ENCODE peak calls at places on chromosome X, in eight cellular contexts. One of them, this sample, is unnamed.
A peak's percentile ranks its signal among the peaks of the same experiment; 100 is the strongest.

GRCh38 chrX:136251042-136251991 is at the start of gene MAP7D3:
- DNase-seq in frontal cortex: peak; percentile 57
- DNase-seq in psoas muscle: peak; percentile 82
- DNase-seq in IMR-90: peak; percentile 33
- DNase-seq in Panc1: no peak
- DNase-seq in SHP77: no peak
- DNase-seq in mucosa of gallbladder: peak; percentile 34
- DNase-seq in stimulated activated CD8-positive, alpha-beta memory T cell treated with anti-CD3 and anti-CD28 coated beads, Interleukin-4, amount 100 ng/mL, for 24 hours: peak; percentile 41
- DNase-seq in this sample: peak; percentile 62

GRCh38 chrX:134095366-134095765 is 110.0 kb upstream of the GPC3 start:
- DNase-seq in frontal cortex: no peak
- DNase-seq in psoas muscle: no peak
- DNase-seq in IMR-90: no peak
- DNase-seq in Panc1: no peak
- DNase-seq in SHP77: no peak
- DNase-seq in mucosa of gallbladder: no peak
- DNase-seq in stimulated activated CD8-positive, alpha-beta memory T cell treated with anti-CD3 and anti-CD28 coated beads, Interleukin-4, amount 100 ng/mL, for 24 hours: no peak
- DNase-seq in this sample: no peak

GRCh38 chrX:97159916-97160800 is 276.4 kb downstream of the RPA4 start:
- DNase-seq in frontal cortex: no peak
- DNase-seq in psoas muscle: no peak
- DNase-seq in IMR-90: no peak
- DNase-seq in Panc1: no peak
- DNase-seq in SHP77: no peak
- DNase-seq in mucosa of gallbladder: no peak
- DNase-seq in stimulated activated CD8-positive, alpha-beta memory T cell treated with anti-CD3 and anti-CD28 coated beads, Interleukin-4, amount 100 ng/mL, for 24 hours: no peak
- DNase-seq in this sample: peak; percentile 15

GRCh38 chrX:131763674-131764073 is 219.8 kb downstream of the OR13H1 start:
- DNase-seq in frontal cortex: no peak
- DNase-seq in psoas muscle: peak; percentile 79
- DNase-seq in IMR-90: peak; percentile 85
- DNase-seq in Panc1: peak; percentile 87
- DNase-seq in SHP77: no peak
- DNase-seq in mucosa of gallbladder: peak; percentile 92
- DNase-seq in stimulated activated CD8-positive, alpha-beta memory T cell treated with anti-CD3 and anti-CD28 coated beads, Interleukin-4, amount 100 ng/mL, for 24 hours: peak; percentile 56
- DNase-seq in this sample: no peak

GRCh38 chrX:25941087-25941486 is 197.1 kb upstream of the MAGEB18 start:
- DNase-seq in frontal cortex: no peak
- DNase-seq in psoas muscle: no peak
- DNase-seq in IMR-90: peak; percentile 7
- DNase-seq in Panc1: no peak
- DNase-seq in SHP77: no peak
- DNase-seq in mucosa of gallbladder: no peak
- DNase-seq in stimulated activated CD8-positive, alpha-beta memory T cell treated with anti-CD3 and anti-CD28 coated beads, Interleukin-4, amount 100 ng/mL, for 24 hours: no peak
- DNase-seq in this sample: no peak

GRCh38 chrX:124230573-124231300 is 101.7 kb upstream of the TEX13D start:
- DNase-seq in frontal cortex: no peak
- DNase-seq in psoas muscle: no peak
- DNase-seq in IMR-90: no peak
- DNase-seq in Panc1: no peak
- DNase-seq in SHP77: no peak
- DNase-seq in mucosa of gallbladder: no peak
- DNase-seq in stimulated activated CD8-positive, alpha-beta memory T cell treated with anti-CD3 and anti-CD28 coated beads, Interleukin-4, amount 100 ng/mL, for 24 hours: no peak
- DNase-seq in this sample: no peak

GRCh38 chrX:151510203-151510602 is 53.3 kb upstream of the PASD1 start:
- DNase-seq in frontal cortex: no peak
- DNase-seq in psoas muscle: no peak
- DNase-seq in IMR-90: no peak
- DNase-seq in Panc1: no peak
- DNase-seq in SHP77: no peak
- DNase-seq in mucosa of gallbladder: no peak
- DNase-seq in stimulated activated CD8-positive, alpha-beta memory T cell treated with anti-CD3 and anti-CD28 coated beads, Interleukin-4, amount 100 ng/mL, for 24 hours: no peak
- DNase-seq in this sample: no peak

GRCh38 chrX:22278375-22278774 is 5.7 kb downstream of the CBLL2 start:
- DNase-seq in frontal cortex: no peak
- DNase-seq in psoas muscle: no peak
- DNase-seq in IMR-90: no peak
- DNase-seq in Panc1: no peak
- DNase-seq in SHP77: no peak
- DNase-seq in mucosa of gallbladder: no peak
- DNase-seq in stimulated activated CD8-positive, alpha-beta memory T cell treated with anti-CD3 and anti-CD28 coated beads, Interleukin-4, amount 100 ng/mL, for 24 hours: no peak
- DNase-seq in this sample: peak; percentile 2

GRCh38 chrX:148500428-148501120 is at the start of gene AFF2:
- DNase-seq in frontal cortex: peak; percentile 15
- DNase-seq in psoas muscle: peak; percentile 57
- DNase-seq in IMR-90: no peak
- DNase-seq in Panc1: no peak
- DNase-seq in SHP77: no peak
- DNase-seq in mucosa of gallbladder: no peak
- DNase-seq in stimulated activated CD8-positive, alpha-beta memory T cell treated with anti-CD3 and anti-CD28 coated beads, Interleukin-4, amount 100 ng/mL, for 24 hours: peak; percentile 28
- DNase-seq in this sample: no peak

GRCh38 chrX:20686256-20686655 is 419.5 kb upstream of the RPS6KA3 start:
- DNase-seq in frontal cortex: no peak
- DNase-seq in psoas muscle: no peak
- DNase-seq in IMR-90: no peak
- DNase-seq in Panc1: no peak
- DNase-seq in SHP77: no peak
- DNase-seq in mucosa of gallbladder: no peak
- DNase-seq in stimulated activated CD8-positive, alpha-beta memory T cell treated with anti-CD3 and anti-CD28 coated beads, Interleukin-4, amount 100 ng/mL, for 24 hours: no peak
- DNase-seq in this sample: peak; percentile 6

GRCh38 chrX:11437642-11438379 is 144.6 kb downstream of the AMELX start:
- DNase-seq in frontal cortex: no peak
- DNase-seq in psoas muscle: peak; percentile 58
- DNase-seq in IMR-90: peak; percentile 55
- DNase-seq in Panc1: no peak
- DNase-seq in SHP77: peak; percentile 0
- DNase-seq in mucosa of gallbladder: no peak
- DNase-seq in stimulated activated CD8-positive, alpha-beta memory T cell treated with anti-CD3 and anti-CD28 coated beads, Interleukin-4, amount 100 ng/mL, for 24 hours: no peak
- DNase-seq in this sample: no peak

GRCh38 chrX:110944323-110944761 is 148.7 kb upstream of the CHRDL1 start:
- DNase-seq in frontal cortex: peak; percentile 8
- DNase-seq in psoas muscle: peak; percentile 50
- DNase-seq in IMR-90: no peak
- DNase-seq in Panc1: no peak
- DNase-seq in SHP77: no peak
- DNase-seq in mucosa of gallbladder: no peak
- DNase-seq in stimulated activated CD8-positive, alpha-beta memory T cell treated with anti-CD3 and anti-CD28 coated beads, Interleukin-4, amount 100 ng/mL, for 24 hours: no peak
- DNase-seq in this sample: no peak

GRCh38 chrX:111071542-111072277 is 24.3 kb upstream of the PAK3 start:
- DNase-seq in frontal cortex: no peak
- DNase-seq in psoas muscle: no peak
- DNase-seq in IMR-90: no peak
- DNase-seq in Panc1: no peak
- DNase-seq in SHP77: no peak
- DNase-seq in mucosa of gallbladder: no peak
- DNase-seq in stimulated activated CD8-positive, alpha-beta memory T cell treated with anti-CD3 and anti-CD28 coated beads, Interleukin-4, amount 100 ng/mL, for 24 hours: no peak
- DNase-seq in this sample: no peak

GRCh38 chrX:153970398-153971123 is 1.1 kb downstream of the HCFC1 start:
- DNase-seq in frontal cortex: no peak
- DNase-seq in psoas muscle: peak; percentile 78
- DNase-seq in IMR-90: peak; percentile 71
- DNase-seq in Panc1: no peak
- DNase-seq in SHP77: peak; percentile 19
- DNase-seq in mucosa of gallbladder: no peak
- DNase-seq in stimulated activated CD8-positive, alpha-beta memory T cell treated with anti-CD3 and anti-CD28 coated beads, Interleukin-4, amount 100 ng/mL, for 24 hours: no peak
- DNase-seq in this sample: peak; percentile 36

GRCh38 chrX:112512509-112512908 is 167.2 kb downstream of the LHFPL1 start:
- DNase-seq in frontal cortex: no peak
- DNase-seq in psoas muscle: no peak
- DNase-seq in IMR-90: peak; percentile 4
- DNase-seq in Panc1: no peak
- DNase-seq in SHP77: no peak
- DNase-seq in mucosa of gallbladder: no peak
- DNase-seq in stimulated activated CD8-positive, alpha-beta memory T cell treated with anti-CD3 and anti-CD28 coated beads, Interleukin-4, amount 100 ng/mL, for 24 hours: no peak
- DNase-seq in this sample: no peak

This sample was measured in COLO829.